ENCODE peak calls at places on chromosomes 13 and 19, in ten cellular contexts. V is WTC11, P is IMR-90, A is WERI-Rb-1, J is foreskin keratinocyte, S is HCT116, G is heart right ventricle, N is left ventricle myocardium inferior, T is kidney, E is GM10248. I is an unnamed sample.

GRCh38 chr13:91498298-91498697 is 99.9 kb downstream of the GPC5 start:
- DNase-seq in T (no peak), E (no peak), N (no peak), J (no peak), S (no peak), A (no peak), V (no peak), G (no peak), P (no peak), I (no peak)

GRCh38 chr19:4712771-4713170 is 10.9 kb downstream of the DPP9 start:
- DNase-seq in N (peak; percentile 14), P (no peak), S (no peak), A (peak; percentile 37), V (no peak), E (no peak), G (no peak), J (no peak), T (no peak), I (no peak)

GRCh38 chr19:10112895-10113591 is 1.6 kb downstream of the P2RY11 start:
- DNase-seq in V (peak; percentile 86), A (peak; percentile 74), P (no peak), J (peak; percentile 54), N (no peak), S (no peak), T (peak; percentile 80), G (peak; percentile 58), E (peak; percentile 59), I (peak; percentile 24)

GRCh38 chr13:103557878-103558277 is 491.7 kb upstream of the SLC10A2 start:
- DNase-seq in G (no peak), V (no peak), S (no peak), P (no peak), E (no peak), T (no peak), J (no peak), N (no peak), A (no peak), I (no peak)

GRCh38 chr19:44512326-44513298 is 12.3 kb upstream of the ZNF180 start:
- DNase-seq in N (no peak), S (peak; percentile 24), T (no peak), V (peak; percentile 82), G (no peak), A (peak; percentile 67), P (peak; percentile 58), J (peak; percentile 60), E (no peak), I (no peak)

GRCh38 chr19:2567580-2567979 is 91.7 kb downstream of the GADD45B start:
- DNase-seq in V (peak; percentile 6), N (peak; percentile 77), S (no peak), T (peak; percentile 90), E (no peak), P (no peak), A (no peak), J (no peak), G (peak; percentile 58), I (no peak)

GRCh38 chr13:74243637-74244526 is 109.7 kb upstream of the KLF12 start:
- DNase-seq in P (peak; percentile 76), J (peak; percentile 96), N (no peak), G (no peak), A (no peak), T (no peak), E (no peak), V (no peak), S (no peak), I (no peak)

GRCh38 chr19:14114854-14115253 is 2.7 kb downstream of the PRKACA start:
- DNase-seq in P (no peak), E (peak; percentile 58), J (no peak), V (peak; percentile 77), T (no peak), N (peak; percentile 67), A (peak; percentile 51), S (no peak), G (peak; percentile 71), I (no peak)

GRCh38 chr13:40666058-40666904 is at the start of gene FOXO1:
- DNase-seq in G (peak; percentile 93), A (peak; percentile 69), S (peak; percentile 58), P (peak; percentile 74), T (peak; percentile 96), V (peak; percentile 80), E (peak; percentile 98), J (peak; percentile 59), N (peak; percentile 94), I (peak; percentile 98)

GRCh38 chr13:48859168-48860105 is 116.3 kb upstream of the FNDC3A start:
- DNase-seq in E (peak; percentile 13), T (no peak), J (no peak), P (no peak), S (no peak), A (no peak), G (no peak), N (no peak), V (no peak), I (no peak)

GRCh38 chr13:57932071-57932470 is 300.5 kb downstream of the PCDH17 start:
- DNase-seq in E (no peak), S (no peak), V (no peak), N (no peak), T (no peak), A (no peak), J (no peak), P (no peak), G (no peak), I (no peak)

GRCh38 chr13:110301606-110302131 is 5.3 kb downstream of the COL4A1 start:
- DNase-seq in T (no peak), S (no peak), A (no peak), G (no peak), J (peak; percentile 68), V (no peak), P (peak; percentile 90), E (no peak), N (no peak), I (no peak)

GRCh38 chr19:1862068-1862423 is 1.3 kb downstream of the KLF16 start:
- DNase-seq in E (no peak), V (no peak), S (no peak), T (peak; percentile 86), J (no peak), G (no peak), A (no peak), P (no peak), N (no peak), I (no peak)

GRCh38 chr19:46211201-46211881 is 18.2 kb upstream of the IGFL1 start:
- DNase-seq in T (peak; percentile 78), N (no peak), G (no peak), J (peak; percentile 96), V (peak; percentile 65), P (no peak), S (peak; percentile 72), E (no peak), A (no peak), I (no peak)

GRCh38 chr19:39409886-39410619 is 2.4 kb upstream of the PLEKHG2 start:
- DNase-seq in E (peak; percentile 70), G (peak; percentile 87), A (no peak), J (no peak), T (peak; percentile 97), P (no peak), S (peak; percentile 54), N (peak; percentile 87), V (peak; percentile 49), I (no peak)

GRCh38 chr13:97387487-97388353 is 46.2 kb upstream of the RAP2A start:
- DNase-seq in J (no peak), S (no peak), N (no peak), T (no peak), P (no peak), E (no peak), V (no peak), A (no peak), G (no peak), I (no peak)
- TF ChIP-seq CTCF in J (no peak), S (no peak), N (no peak), T (no peak), P (no peak), E (no peak), V (no peak), A (no peak), G (no peak), I (no peak)

GRCh38 chr13:80235131-80235530 is 105.8 kb downstream of the SPRY2 start:
- DNase-seq in N (no peak), T (no peak), S (no peak), G (no peak), E (no peak), J (no peak), A (no peak), V (no peak), P (no peak), I (no peak)
- TF ChIP-seq CTCF in N (no peak), T (no peak), S (no peak), G (no peak), E (no peak), J (no peak), A (no peak), V (no peak), P (no peak), I (no peak)

DNA sequence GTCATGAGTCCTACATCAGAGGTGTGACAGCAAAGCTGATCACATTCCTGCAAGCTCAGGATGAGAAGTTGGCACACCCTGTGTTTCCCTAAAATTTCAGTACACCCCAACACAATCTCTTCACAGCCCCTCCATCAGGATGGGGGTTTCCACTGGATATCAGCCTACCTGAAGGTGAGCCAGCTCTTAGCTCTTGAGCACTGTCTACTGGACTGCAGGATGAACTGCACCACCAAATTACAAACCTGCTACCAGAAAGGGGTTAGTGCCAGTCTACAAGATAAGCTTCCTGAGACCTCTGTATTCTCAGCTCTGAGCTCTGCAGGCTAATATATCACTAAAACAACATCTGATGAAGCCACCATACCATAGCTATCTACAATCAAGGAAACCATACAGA is 1616.2 kb upstream of the SPRY2 start:
- DNase-seq in S (no peak), P (no peak), G (no peak), J (no peak), A (no peak), E (no peak), N (no peak), V (peak; percentile 21), T (no peak), I (no peak)
- TF ChIP-seq CTCF in S (no peak), P (no peak), G (no peak), J (no peak), A (peak; percentile 44), E (peak; percentile 3), N (no peak), V (peak; percentile 45), T (no peak), I (no peak)

GRCh38 chr19:41412953-41413352 is 14.2 kb downstream of the B3GNT8 start:
- DNase-seq in G (no peak), V (no peak), S (no peak), N (no peak), A (no peak), J (no peak), P (no peak), E (no peak), T (no peak), I (no peak)

GRCh38 chr19:41411682-41412265 is 14.2 kb downstream of the BCKDHA start:
- DNase-seq in A (no peak), V (no peak), J (no peak), S (no peak), N (peak; percentile 80), E (no peak), P (no peak), G (peak; percentile 64), T (peak; percentile 51), I (no peak)

GRCh38 chr19:41409288-41409687 is 11.7 kb downstream of the BCKDHA start:
- DNase-seq in J (peak; percentile 52), S (peak; percentile 28), E (no peak), N (no peak), P (peak; percentile 40), G (no peak), T (no peak), A (no peak), V (no peak), I (no peak)

GRCh38 chr19:41411094-41411493 is 13.5 kb downstream of the BCKDHA start:
- DNase-seq in P (no peak), A (no peak), J (no peak), N (no peak), E (no peak), S (no peak), G (no peak), V (no peak), T (no peak), I (no peak)

GRCh38 chr19:41410655-41411054 is 13.0 kb downstream of the BCKDHA start:
- DNase-seq in S (no peak), P (no peak), J (no peak), G (no peak), A (no peak), T (no peak), N (no peak), E (no peak), V (no peak), I (no peak)
- TF ChIP-seq CTCF in S (no peak), P (no peak), J (no peak), G (no peak), A (no peak), T (no peak), N (no peak), E (no peak), V (no peak), I (no peak)